ENCODE peak calls at places on chromosomes 7 and 10, in five cellular contexts. One of them, this sample, is unnamed.

GRCh38 chr7:68317476-68317875 is 1280.8 kb upstream of the AUTS2 start:
- DNase-seq in stomach: no peak
- DNase-seq in neuronal stem cell: no peak
- DNase-seq in astrocyte of the spinal cord: no peak
- DNase-seq in SJSA1: no peak
- DNase-seq in this sample: no peak

GRCh38 chr10:19063991-19064390 is 15.4 kb downstream of the MALRD1 start:
- DNase-seq in stomach: no peak
- DNase-seq in neuronal stem cell: no peak
- DNase-seq in astrocyte of the spinal cord: no peak
- DNase-seq in SJSA1: no peak
- DNase-seq in this sample: no peak

GRCh38 chr10:62498271-62498670 is 124.1 kb downstream of the ZNF365 start:
- DNase-seq in stomach: no peak
- DNase-seq in neuronal stem cell: no peak
- DNase-seq in astrocyte of the spinal cord: no peak
- DNase-seq in SJSA1: no peak
- DNase-seq in this sample: no peak

GRCh38 chr7:137768371-137768770 is 78.4 kb downstream of the DGKI start:
- DNase-seq in stomach: no peak
- DNase-seq in neuronal stem cell: no peak
- DNase-seq in astrocyte of the spinal cord: no peak
- DNase-seq in SJSA1: no peak
- DNase-seq in this sample: no peak

GRCh38 chr10:36903040-36903439 is 222.4 kb upstream of the ANKRD30A start:
- DNase-seq in stomach: no peak
- DNase-seq in neuronal stem cell: no peak
- DNase-seq in astrocyte of the spinal cord: no peak
- DNase-seq in SJSA1: no peak
- DNase-seq in this sample: no peak

GRCh38 chr7:149714081-149714909 is 59.1 kb downstream of the ZNF467 start:
- DNase-seq in stomach: peak
- DNase-seq in neuronal stem cell: peak
- DNase-seq in astrocyte of the spinal cord: peak
- DNase-seq in SJSA1: peak
- DNase-seq in this sample: peak

GRCh38 chr10:117750616-117751015 is 208.1 kb downstream of the EMX2 start:
- DNase-seq in stomach: no peak
- DNase-seq in neuronal stem cell: no peak
- DNase-seq in astrocyte of the spinal cord: no peak
- DNase-seq in SJSA1: no peak
- DNase-seq in this sample: no peak

GRCh38 chr7:77655361-77655760 is 40.9 kb upstream of the RSBN1L start:
- DNase-seq in stomach: no peak
- DNase-seq in neuronal stem cell: no peak
- DNase-seq in astrocyte of the spinal cord: no peak
- DNase-seq in SJSA1: no peak
- DNase-seq in this sample: no peak

GRCh38 chr10:20596911-20597310 is 300.2 kb downstream of the NEBL start:
- DNase-seq in stomach: no peak
- DNase-seq in neuronal stem cell: peak
- DNase-seq in astrocyte of the spinal cord: peak
- DNase-seq in SJSA1: no peak
- DNase-seq in this sample: no peak

GRCh38 chr7:99201027-99201426 is 6.9 kb downstream of the KPNA7 start:
- DNase-seq in stomach: no peak
- DNase-seq in neuronal stem cell: no peak
- DNase-seq in astrocyte of the spinal cord: peak
- DNase-seq in SJSA1: peak
- DNase-seq in this sample: peak

GRCh38 chr7:78702770-78703169 is 750.7 kb downstream of the MAGI2 start:
- DNase-seq in stomach: no peak
- DNase-seq in neuronal stem cell: no peak
- DNase-seq in astrocyte of the spinal cord: peak
- DNase-seq in SJSA1: no peak
- DNase-seq in this sample: no peak

GRCh38 chr10:19531324-19531723 is 284.9 kb upstream of the PLXDC2 start:
- DNase-seq in stomach: no peak
- DNase-seq in neuronal stem cell: no peak
- DNase-seq in astrocyte of the spinal cord: no peak
- DNase-seq in SJSA1: no peak
- DNase-seq in this sample: no peak

GRCh38 chr10:2043379-2043778 is 306.1 kb upstream of the ADARB2 start:
- DNase-seq in stomach: no peak
- DNase-seq in neuronal stem cell: no peak
- DNase-seq in astrocyte of the spinal cord: no peak
- DNase-seq in SJSA1: no peak
- DNase-seq in this sample: no peak

GRCh38 chr7:149317986-149318672 is 56.1 kb downstream of the ZNF783 start:
- DNase-seq in stomach: no peak
- DNase-seq in neuronal stem cell: no peak
- DNase-seq in astrocyte of the spinal cord: no peak
- DNase-seq in SJSA1: no peak
- DNase-seq in this sample: peak

GRCh38 chr7:6269527-6269926 is 2.9 kb downstream of the CYTH3 start:
- DNase-seq in stomach: no peak
- DNase-seq in neuronal stem cell: no peak
- DNase-seq in astrocyte of the spinal cord: no peak
- DNase-seq in SJSA1: no peak
- DNase-seq in this sample: no peak

GRCh38 chr7:157400171-157400860 is 63.5 kb downstream of the DNAJB6 start:
- DNase-seq in stomach: no peak
- DNase-seq in neuronal stem cell: no peak
- DNase-seq in astrocyte of the spinal cord: no peak
- DNase-seq in SJSA1: no peak
- DNase-seq in this sample: no peak

GRCh38 chr10:80454526-80455460 is 683 bp downstream of the TSPAN14 start:
- DNase-seq in stomach: peak
- DNase-seq in neuronal stem cell: no peak
- DNase-seq in astrocyte of the spinal cord: no peak
- DNase-seq in SJSA1: no peak
- DNase-seq in this sample: no peak
- H3K4me3 ChIP-seq in stomach: peak
- H3K4me3 ChIP-seq in neuronal stem cell: peak
- H3K4me3 ChIP-seq in astrocyte of the spinal cord: peak
- H3K4me3 ChIP-seq in SJSA1: peak
- H3K4me3 ChIP-seq in this sample: peak

GRCh38 chr7:148306759-148307158 is 283.8 kb upstream of the C7orf33 start:
- DNase-seq in stomach: no peak
- DNase-seq in neuronal stem cell: no peak
- DNase-seq in astrocyte of the spinal cord: no peak
- DNase-seq in SJSA1: no peak
- DNase-seq in this sample: no peak

GRCh38 chr7:148299335-148299734 is 291.2 kb upstream of the C7orf33 start:
- DNase-seq in stomach: no peak
- DNase-seq in neuronal stem cell: no peak
- DNase-seq in astrocyte of the spinal cord: no peak
- DNase-seq in SJSA1: no peak
- DNase-seq in this sample: no peak

GRCh38 chr7:148304456-148304855 is 286.1 kb upstream of the C7orf33 start:
- DNase-seq in stomach: no peak
- DNase-seq in neuronal stem cell: no peak
- DNase-seq in astrocyte of the spinal cord: no peak
- DNase-seq in SJSA1: no peak
- DNase-seq in this sample: no peak

GRCh38 chr7:148299877-148300276 is 290.7 kb upstream of the C7orf33 start:
- DNase-seq in stomach: no peak
- DNase-seq in neuronal stem cell: no peak
- DNase-seq in astrocyte of the spinal cord: no peak
- DNase-seq in SJSA1: no peak
- DNase-seq in this sample: no peak

GRCh38 chr7:148303295-148304013 is 287.1 kb upstream of the C7orf33 start:
- DNase-seq in stomach: no peak
- DNase-seq in neuronal stem cell: no peak
- DNase-seq in astrocyte of the spinal cord: peak
- DNase-seq in SJSA1: no peak
- DNase-seq in this sample: peak
- H3K4me3 ChIP-seq in stomach: no peak
- H3K4me3 ChIP-seq in neuronal stem cell: no peak
- H3K4me3 ChIP-seq in astrocyte of the spinal cord: no peak
- H3K4me3 ChIP-seq in SJSA1: no peak
- H3K4me3 ChIP-seq in this sample: no peak

GRCh38 chr7:45919947-45920542 is 1.0 kb downstream of the IGFBP3 start:
- DNase-seq in stomach: no peak
- DNase-seq in neuronal stem cell: no peak
- DNase-seq in astrocyte of the spinal cord: peak
- DNase-seq in SJSA1: no peak
- DNase-seq in this sample: no peak

GRCh38 chr7:45919231-45919825 is 1.7 kb downstream of the IGFBP3 start:
- DNase-seq in stomach: no peak
- DNase-seq in neuronal stem cell: no peak
- DNase-seq in astrocyte of the spinal cord: no peak
- DNase-seq in SJSA1: no peak
- DNase-seq in this sample: no peak

GRCh38 chr7:45921381-45921698 is 268 bp upstream of the IGFBP3 start:
- DNase-seq in stomach: no peak
- DNase-seq in neuronal stem cell: peak
- DNase-seq in astrocyte of the spinal cord: peak
- DNase-seq in SJSA1: no peak
- DNase-seq in this sample: no peak

GRCh38 chr7:45921699-45922519 is 837 bp upstream of the IGFBP3 start:
- DNase-seq in stomach: no peak
- DNase-seq in neuronal stem cell: peak
- DNase-seq in astrocyte of the spinal cord: peak
- DNase-seq in SJSA1: peak
- DNase-seq in this sample: peak

GRCh38 chr7:45920543-45921380 is at the start of gene IGFBP3:
- DNase-seq in stomach: no peak
- DNase-seq in neuronal stem cell: peak
- DNase-seq in astrocyte of the spinal cord: peak
- DNase-seq in SJSA1: peak
- DNase-seq in this sample: peak
- H3K4me3 ChIP-seq in stomach: peak
- H3K4me3 ChIP-seq in neuronal stem cell: peak
- H3K4me3 ChIP-seq in astrocyte of the spinal cord: peak
- H3K4me3 ChIP-seq in SJSA1: peak
- H3K4me3 ChIP-seq in this sample: peak

GRCh38 chr7:100888529-100888987 is 957 bp downstream of the UFSP1 start:
- DNase-seq in stomach: no peak
- DNase-seq in neuronal stem cell: no peak
- DNase-seq in astrocyte of the spinal cord: no peak
- DNase-seq in SJSA1: no peak
- DNase-seq in this sample: no peak

GRCh38 chr7:100888988-100889760 is at the start of gene UFSP1:
- DNase-seq in stomach: no peak
- DNase-seq in neuronal stem cell: no peak
- DNase-seq in astrocyte of the spinal cord: no peak
- DNase-seq in SJSA1: peak
- DNase-seq in this sample: no peak

GRCh38 chr7:100886936-100887185 is 2.7 kb downstream of the UFSP1 start:
- DNase-seq in stomach: no peak
- DNase-seq in neuronal stem cell: no peak
- DNase-seq in astrocyte of the spinal cord: no peak
- DNase-seq in SJSA1: no peak
- DNase-seq in this sample: no peak

GRCh38 chr7:100887186-100887954 is 2.1 kb downstream of the UFSP1 start:
- DNase-seq in stomach: no peak
- DNase-seq in neuronal stem cell: no peak
- DNase-seq in astrocyte of the spinal cord: no peak
- DNase-seq in SJSA1: no peak
- DNase-seq in this sample: no peak

GRCh38 chr7:100887955-100888481 is 1.5 kb downstream of the UFSP1 start:
- DNase-seq in stomach: no peak
- DNase-seq in neuronal stem cell: no peak
- DNase-seq in astrocyte of the spinal cord: no peak
- DNase-seq in SJSA1: no peak
- DNase-seq in this sample: no peak
- H3K4me3 ChIP-seq in stomach: peak
- H3K4me3 ChIP-seq in neuronal stem cell: no peak
- H3K4me3 ChIP-seq in astrocyte of the spinal cord: no peak
- H3K4me3 ChIP-seq in SJSA1: no peak
- H3K4me3 ChIP-seq in this sample: peak

GRCh38 chr7:128103498-128104108 is 72.4 kb upstream of the LRRC4 start:
- DNase-seq in stomach: no peak
- DNase-seq in neuronal stem cell: no peak
- DNase-seq in astrocyte of the spinal cord: peak
- DNase-seq in SJSA1: no peak
- DNase-seq in this sample: no peak
- H3K4me3 ChIP-seq in stomach: peak
- H3K4me3 ChIP-seq in neuronal stem cell: no peak
- H3K4me3 ChIP-seq in astrocyte of the spinal cord: peak
- H3K4me3 ChIP-seq in SJSA1: peak
- H3K4me3 ChIP-seq in this sample: peak